ENCODE peak calls at places on chromosomes 4 and X, in ten cellular contexts. T, X, Y, W, D, A, U, L, R and B are unnamed samples.

GRCh38 chr4:625631-626031 is 258 bp downstream of the PDE6B start:
- DNase-seq in T (no peak), D (no peak), X (no peak), Y (no peak), R (no peak), A (no peak), L (no peak), W (no peak), U (no peak), B (no peak)

GRCh38 chr4:55549888-55550287 is 3.2 kb upstream of the CLOCK start:
- DNase-seq in A (no peak), L (no peak), D (peak; percentile 92), R (peak; percentile 97), X (no peak), W (peak; percentile 74), U (peak; percentile 30), Y (no peak), T (peak; percentile 20), B (no peak)

GRCh38 chr4:107838138-107838618 is 13.4 kb downstream of the SGMS2 start:
- DNase-seq in X (no peak), R (no peak), T (peak; percentile 62), U (peak; percentile 40), L (no peak), W (peak; percentile 78), D (peak; percentile 61), Y (no peak), A (no peak), B (no peak)

GRCh38 chrX:10579753-10580060 is 40.7 kb downstream of the MID1 start:
- DNase-seq in X (no peak), W (peak; percentile 72), Y (no peak), T (peak; percentile 43), A (no peak), L (no peak), D (peak; percentile 13), U (peak; percentile 39), R (no peak), B (no peak)

GRCh38 chrX:30713061-30713525 is 59.9 kb downstream of the GK start:
- DNase-seq in D (peak; percentile 74), X (no peak), Y (peak; percentile 46), U (peak; percentile 81), A (peak; percentile 17), T (peak; percentile 79), W (peak; percentile 72), R (peak; percentile 32), L (peak; percentile 41), B (peak; percentile 73)

GRCh38 chr4:122577808-122578781 is 42.8 kb downstream of the IL21 start:
- DNase-seq in R (peak; percentile 35), T (peak; percentile 56), U (peak; percentile 45), A (no peak), W (peak; percentile 64), X (no peak), Y (no peak), L (peak; percentile 17), D (peak; percentile 57), B (peak; percentile 93)

GRCh38 chrX:38095971-38096529 is 89.7 kb downstream of the SYTL5 start:
- DNase-seq in L (no peak), X (no peak), Y (no peak), R (peak; percentile 71), A (no peak), D (peak; percentile 68), W (peak; percentile 56), U (peak; percentile 11), T (no peak), B (no peak)

GRCh38 chr4:168367065-168367464 is 48.5 kb upstream of the DDX60 start:
- DNase-seq in T (no peak), A (no peak), L (no peak), Y (no peak), R (no peak), U (no peak), W (no peak), X (no peak), D (no peak), B (no peak)

GRCh38 chr4:76704133-76704881 is 193.6 kb downstream of the SOWAHB start:
- DNase-seq in T (peak; percentile 64), U (peak; percentile 86), Y (peak; percentile 66), L (peak; percentile 55), R (peak; percentile 87), A (no peak), W (peak; percentile 74), X (no peak), D (peak; percentile 76), B (no peak)

GRCh38 chr4:8534601-8535000 is 45.6 kb upstream of the GPR78 start:
- DNase-seq in D (peak; percentile 36), U (no peak), R (no peak), L (no peak), X (no peak), T (no peak), A (no peak), Y (no peak), W (no peak), B (no peak)

GRCh38 chr4:8536467-8536866 is 43.7 kb upstream of the GPR78 start:
- DNase-seq in D (no peak), X (no peak), L (no peak), U (no peak), T (no peak), W (no peak), Y (no peak), R (no peak), A (no peak), B (no peak)

GRCh38 chr4:8532245-8532781 is 47.9 kb upstream of the GPR78 start:
- DNase-seq in A (no peak), U (no peak), Y (no peak), W (no peak), T (no peak), R (no peak), L (no peak), X (no peak), D (no peak), B (no peak)

GRCh38 chr4:8533274-8533865 is 46.8 kb upstream of the GPR78 start:
- DNase-seq in U (no peak), A (no peak), D (no peak), R (no peak), X (no peak), L (no peak), W (no peak), T (no peak), Y (no peak), B (no peak)

GRCh38 chr4:8534129-8534528 is 46.1 kb upstream of the GPR78 start:
- DNase-seq in L (peak; percentile 82), U (peak; percentile 15), D (peak; percentile 91), T (peak; percentile 49), W (no peak), X (peak; percentile 74), R (peak; percentile 97), A (no peak), Y (no peak), B (no peak)
- H3K4me3 ChIP-seq in L (peak overlapping the region; percentile 8), U (no peak overlapping the region), D (no peak overlapping the region), T (no peak overlapping the region), W (no peak overlapping the region), X (peak overlapping the region; percentile 46), R (no peak overlapping the region), A (no peak overlapping the region), Y (peak overlapping the region; percentile 17), B (no peak overlapping the region)

DNA sequence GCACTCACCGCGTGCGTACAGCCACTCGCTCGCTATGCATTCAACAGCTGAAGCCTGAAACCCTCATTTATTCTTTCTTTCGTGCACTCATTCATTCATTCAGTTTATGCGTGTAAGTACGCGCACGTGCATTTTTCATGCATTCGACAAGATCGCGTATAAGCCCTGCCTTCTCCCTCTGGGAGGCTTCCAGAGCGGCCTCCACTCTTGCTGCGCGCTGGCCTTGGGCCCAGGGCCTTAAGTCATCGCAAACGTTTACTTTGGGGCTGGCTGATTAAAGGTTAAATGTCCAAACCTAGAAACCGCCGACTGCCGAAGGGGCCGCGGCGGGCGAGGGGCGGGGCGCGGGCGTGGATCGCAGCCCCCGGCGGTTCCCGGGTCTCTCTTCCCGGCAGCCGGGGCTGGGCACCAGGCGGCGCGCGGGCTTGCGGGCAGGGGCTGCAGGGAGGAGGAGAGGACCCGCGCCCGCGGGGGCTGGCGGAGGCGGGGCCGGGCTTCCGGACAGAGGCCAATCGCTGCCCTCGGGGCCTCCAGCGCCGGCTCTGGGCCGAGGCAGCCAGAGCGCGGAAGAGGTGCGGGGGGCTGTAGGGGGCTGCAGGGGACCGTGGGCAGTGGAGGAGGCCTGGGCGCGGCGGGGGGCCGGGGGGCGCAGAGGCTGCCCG is at the start of gene GYG2:
- DNase-seq in T (peak; percentile 59), X (no peak), D (no peak), A (no peak), U (peak; percentile 58), W (peak; percentile 14), L (no peak), R (no peak), Y (no peak), B (no peak)
- H3K4me3 ChIP-seq in T (peak within 1 kb of the TSS; percentile 72), X (peak within 1 kb of the TSS; percentile 62), D (no peak within 1 kb of the TSS), A (no peak within 1 kb of the TSS), U (peak within 1 kb of the TSS; percentile 21), W (peak within 1 kb of the TSS; percentile 42), L (peak within 1 kb of the TSS; percentile 39), R (no peak within 1 kb of the TSS), Y (peak within 1 kb of the TSS; percentile 32), B (no peak within 1 kb of the TSS)

DNA sequence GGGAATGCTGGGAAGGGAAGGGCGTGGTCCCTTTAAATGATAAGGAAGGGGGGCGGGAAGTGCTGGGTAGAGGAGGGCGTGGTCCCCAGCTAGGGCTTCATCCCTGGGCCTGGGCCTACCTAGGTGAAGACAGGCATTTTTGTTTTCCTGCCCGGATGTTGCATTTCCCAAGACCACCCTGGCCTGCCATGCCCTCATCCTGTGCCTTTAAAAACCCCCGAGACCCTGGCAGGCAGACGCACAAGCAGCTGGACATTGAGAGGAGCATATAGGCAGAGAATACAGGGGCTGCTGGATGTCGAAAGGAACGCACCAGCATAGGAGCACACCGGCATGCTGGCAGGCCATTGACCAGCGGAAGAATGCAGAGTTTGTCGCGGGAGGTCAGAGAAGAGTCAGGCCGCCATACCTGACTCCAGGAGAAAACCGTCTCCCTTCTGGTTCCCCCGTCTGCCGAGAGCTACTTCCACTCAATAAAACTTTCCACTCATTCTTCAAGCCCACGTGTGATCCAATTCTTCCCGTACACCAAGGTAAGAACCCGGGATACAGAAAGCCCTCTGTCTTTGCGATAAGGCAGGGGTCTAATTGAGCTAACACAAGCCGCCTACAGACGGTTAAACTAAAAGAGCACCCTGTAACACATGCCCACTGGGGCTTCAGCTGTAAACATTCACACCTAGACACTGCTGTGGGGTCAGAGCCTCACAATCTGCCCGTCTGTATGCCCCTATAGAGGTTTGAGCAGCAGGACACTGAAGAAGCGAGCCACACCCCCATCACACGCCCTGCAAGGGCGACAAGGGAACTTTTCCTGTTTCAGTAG is 2.9 kb upstream of the AGA start:
- DNase-seq in U (no peak), R (no peak), D (no peak), T (no peak), Y (no peak), X (no peak), L (no peak), A (no peak), W (no peak), B (no peak)
- H3K4me3 ChIP-seq in U (no peak overlapping the region), R (no peak overlapping the region), D (no peak overlapping the region), T (no peak overlapping the region), Y (no peak overlapping the region), X (no peak overlapping the region), L (no peak overlapping the region), A (no peak overlapping the region), W (no peak overlapping the region), B (no peak overlapping the region)

DNA sequence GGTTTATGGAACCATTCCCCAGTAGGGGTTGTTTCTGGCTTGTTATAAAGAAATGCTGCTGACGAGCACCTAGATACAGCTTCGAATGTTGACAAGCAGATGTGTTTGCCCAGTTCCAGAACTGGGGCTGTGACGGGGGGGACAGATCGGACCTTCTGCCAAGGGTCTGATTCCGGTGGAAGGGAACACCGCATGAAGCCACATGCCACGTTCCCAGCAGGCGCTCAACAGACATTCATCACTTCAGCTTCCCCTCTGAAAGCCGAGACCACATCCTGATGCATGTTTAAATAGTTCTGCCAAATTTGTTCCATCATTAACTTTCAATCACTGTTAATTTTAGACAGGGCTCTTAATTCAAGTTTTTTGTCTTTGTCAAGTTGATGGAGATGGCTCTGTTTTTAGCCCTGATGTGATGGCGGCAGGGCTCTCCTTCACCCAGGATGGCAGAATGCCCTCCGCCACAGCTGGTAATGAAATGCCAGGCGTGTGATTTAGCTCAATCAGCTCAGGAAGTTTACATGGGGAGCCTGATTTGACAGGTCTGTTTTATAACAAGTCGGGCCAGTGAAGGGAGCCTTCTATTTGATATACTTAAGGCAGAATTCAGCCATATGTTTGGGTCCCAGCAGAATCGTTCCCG is 57.4 kb downstream of the PSAPL1 start:
- DNase-seq in Y (no peak), T (no peak), D (no peak), R (no peak), W (no peak), L (no peak), A (no peak), X (no peak), U (no peak), B (no peak)
- H3K4me3 ChIP-seq in Y (no peak overlapping the region), T (no peak overlapping the region), D (no peak overlapping the region), R (no peak overlapping the region), W (no peak overlapping the region), L (no peak overlapping the region), A (no peak overlapping the region), X (no peak overlapping the region), U (no peak overlapping the region), B (no peak overlapping the region)